ENCODE peak calls at places on chromosomes 4 and X, in four cellular contexts. N is Panc1, E is astrocyte of the spinal cord, G is uterus. W is an unnamed sample.

GRCh38 chr4:21211836-21212235 is 511.6 kb downstream of the PACRGL start:
- DNase-seq in N (no peak), G (no peak), E (no peak), W (no peak)

GRCh38 chrX:45323387-45323786 is 122.7 kb upstream of the DIPK2B start:
- DNase-seq in N (no peak), G (no peak), E (no peak), W (no peak)

GRCh38 chrX:338836-339400 is 20.3 kb upstream of the GTPBP6 start:
- DNase-seq in E (no peak), N (no peak), G (no peak), W (no peak)

GRCh38 chr4:55871299-55871800 is 17.9 kb downstream of the EXOC1 start:
- DNase-seq in G (no peak), N (no peak), E (no peak), W (no peak)

GRCh38 chr4:147786031-147786430 is 54.1 kb downstream of the ARHGAP10 start:
- DNase-seq in N (no peak), G (no peak), E (no peak), W (peak; percentile 15)

GRCh38 chr4:176924238-176924637 is 131.5 kb upstream of the VEGFC start:
- DNase-seq in G (no peak), N (no peak), E (no peak), W (no peak)

GRCh38 chrX:8731579-8732395 is at the start of gene ANOS1:
- DNase-seq in G (no peak), N (no peak), E (peak; percentile 29), W (no peak)

GRCh38 chr4:141028024-141028529 is 105.2 kb downstream of the RNF150 start:
- DNase-seq in E (peak; percentile 61), G (no peak), N (no peak), W (peak; percentile 31)

GRCh38 chr4:125105561-125105960 is 209.2 kb upstream of the FAT4 start:
- DNase-seq in N (no peak), G (no peak), E (no peak), W (peak; percentile 37)

GRCh38 chrX:153887385-153887784 is 1.4 kb upstream of the L1CAM start:
- DNase-seq in N (no peak), G (no peak), E (no peak), W (no peak)

GRCh38 chrX:153885208-153885787 is 675 bp downstream of the L1CAM start:
- DNase-seq in N (no peak), G (no peak), E (no peak), W (no peak)

GRCh38 chrX:153884136-153885076 is 1.6 kb downstream of the L1CAM start:
- DNase-seq in E (no peak), G (no peak), N (no peak), W (no peak)

GRCh38 chrX:153886915-153887314 is 942 bp upstream of the L1CAM start:
- DNase-seq in N (no peak), G (no peak), E (no peak), W (no peak)

DNA sequence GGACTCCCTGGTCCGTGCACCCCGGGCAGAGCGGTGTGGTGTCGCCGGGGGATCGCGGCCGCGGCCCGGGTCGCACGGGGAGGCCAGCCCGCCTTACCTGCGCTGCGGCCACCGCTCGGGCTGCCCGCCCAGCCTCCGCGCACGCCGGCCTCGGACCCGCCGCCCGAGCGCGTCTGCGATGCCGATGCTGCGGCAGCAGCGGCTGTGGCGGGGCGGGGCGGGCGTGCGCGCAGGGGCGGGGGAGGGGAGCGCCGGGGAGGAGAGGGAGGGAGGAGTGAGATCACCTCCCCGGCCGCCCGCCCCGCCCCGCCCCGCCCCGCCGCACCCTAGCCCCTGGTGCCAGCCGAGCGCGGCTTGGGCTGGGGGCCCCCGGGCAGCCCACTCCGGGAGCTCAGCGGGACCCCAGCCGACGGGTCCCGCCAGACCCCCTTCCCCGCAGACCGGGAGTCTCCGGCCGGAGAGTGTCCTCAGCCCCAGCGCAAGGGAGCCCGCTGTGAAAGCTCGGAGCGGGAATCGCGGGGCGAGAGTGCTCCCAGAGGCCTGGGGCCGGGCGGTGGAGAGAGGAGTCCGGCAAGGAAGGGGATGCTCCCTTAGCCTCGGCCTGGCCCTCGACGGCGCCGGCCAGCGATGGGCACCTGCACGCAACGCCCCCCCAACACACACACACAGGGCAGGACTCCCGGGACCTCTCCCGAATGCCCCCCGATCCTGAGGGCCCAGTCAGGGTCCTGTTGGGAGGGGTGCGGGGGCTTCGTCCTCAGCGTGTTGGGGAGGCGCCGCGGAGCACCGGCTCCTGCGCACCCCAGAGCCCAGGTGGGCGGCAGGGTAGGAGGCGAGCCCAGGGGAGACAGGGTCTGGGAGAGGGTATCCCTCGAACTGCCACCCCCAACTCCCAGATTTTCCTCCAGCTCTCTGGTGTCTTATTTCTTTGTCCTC is at the start of gene L1CAM:
- DNase-seq in E (no peak), G (no peak), N (no peak), W (no peak)
- H3K4me3 ChIP-seq in E (no peak within 1 kb of the TSS), G (peak within 1 kb of the TSS; percentile 21), N (peak within 1 kb of the TSS; percentile 74), W (no peak within 1 kb of the TSS)

DNA sequence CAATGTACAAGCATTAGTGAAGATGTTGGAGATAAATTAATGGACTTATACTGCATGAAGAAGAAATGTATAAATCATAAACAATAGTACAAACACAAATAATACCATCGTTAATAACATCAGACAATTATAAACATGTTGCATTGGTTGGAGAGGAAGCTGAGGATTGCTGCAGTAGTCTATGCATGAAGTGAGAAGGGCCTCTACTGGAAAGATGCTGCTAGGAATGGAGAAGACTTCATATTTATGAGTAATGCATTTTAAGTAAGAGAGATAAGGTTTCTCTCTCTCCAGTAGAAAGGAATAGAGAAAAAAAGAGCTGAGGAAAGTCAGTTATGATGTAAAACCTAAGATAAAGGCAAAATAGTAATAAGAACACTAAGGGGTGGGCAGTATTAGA is 247.8 kb downstream of the GRID2 start:
- DNase-seq in N (no peak), G (no peak), E (no peak), W (no peak)
- TF ChIP-seq CTCF in N (no peak), G (no peak), E (no peak), W (no peak)

GRCh38 chrX:120087289-120088017 is 10.0 kb upstream of the RHOXF2B start:
- DNase-seq in E (no peak), G (no peak), N (no peak), W (no peak)
- H3K4me3 ChIP-seq in E (no peak overlapping the region), G (peak overlapping the region; percentile 14), N (peak overlapping the region; percentile 35), W (peak overlapping the region; percentile 13)

GRCh38 chr4:44662623-44663006 is 11.2 kb upstream of the YIPF7 start:
- DNase-seq in G (no peak), E (no peak), N (no peak), W (no peak)
- TF ChIP-seq CTCF in G (no peak), E (no peak), N (no peak), W (no peak)

GRCh38 chr4:180539284-180539683 is 1703.9 kb upstream of the TENM3 start:
- DNase-seq in E (no peak), N (no peak), G (no peak), W (no peak)
- H3K4me3 ChIP-seq in E (no peak overlapping the region), N (no peak overlapping the region), G (no peak overlapping the region), W (no peak overlapping the region)

GRCh38 chrX:10239611-10240064 is 82.9 kb downstream of the CLCN4 start:
- DNase-seq in E (peak; percentile 60), N (no peak), G (no peak), W (peak; percentile 70)
- TF ChIP-seq CTCF in E (no peak), N (no peak), G (no peak), W (no peak)

DNA sequence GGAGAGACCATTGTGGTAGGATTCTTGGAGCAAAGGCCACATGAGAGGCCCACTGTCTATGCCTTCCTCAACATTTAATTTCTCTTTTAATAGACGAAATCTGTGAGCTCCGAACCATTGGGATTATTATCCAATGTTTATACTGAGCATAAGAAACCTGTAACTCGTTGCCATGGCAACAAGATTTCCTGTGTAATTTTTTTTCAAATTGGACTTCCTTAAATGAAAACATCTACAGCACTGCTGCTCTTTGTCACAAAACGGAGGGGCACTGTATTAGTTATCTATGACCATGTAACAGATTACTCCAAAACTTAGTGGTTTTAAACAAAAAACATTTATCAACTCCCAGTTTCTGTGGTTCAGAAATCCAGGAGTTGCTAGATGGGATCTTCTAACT is 38.7 kb downstream of the PPP1R2C start:
- DNase-seq in G (no peak), E (no peak), N (no peak), W (peak; percentile 28)
- H3K4me3 ChIP-seq in G (no peak overlapping the region), E (no peak overlapping the region), N (no peak overlapping the region), W (no peak overlapping the region)

W was measured in fibroblast of the aortic adventitia.